ENCODE peak calls at places on chromosome 9, in ten cellular contexts. O is NCI-H1092, H is activated gamma-delta T cell, T is retina, L is WTC11, R is tibial artery, S is epithelial cell of esophagus, K is renal cortical epithelial cell, W is AG10803, X is Right ventricle myocardium superior. I is an unnamed sample.

GRCh38 chr9:127075592-127076380 is 46.6 kb downstream of the ANGPTL2 start:
- DNase-seq in O (no peak), S (no peak), W (no peak), K (peak), R (no peak), X (no peak), H (no peak), T (no peak), L (no peak), I (no peak)

GRCh38 chr9:105044458-105044857 is 116.5 kb upstream of the ABCA1 start:
- DNase-seq in L (no peak), X (peak), H (no peak), T (peak), K (no peak), W (no peak), S (no peak), O (no peak), R (no peak), I (no peak)

GRCh38 chr9:111232997-111233790 is 96.8 kb downstream of the OR2K2 start:
- DNase-seq in T (no peak), S (no peak), O (no peak), R (no peak), K (no peak), H (no peak), L (peak), W (no peak), X (no peak), I (no peak)

GRCh38 chr9:16784002-16784401 is 86.5 kb downstream of the BNC2 start:
- DNase-seq in W (no peak), X (no peak), L (no peak), R (no peak), O (peak), K (no peak), S (no peak), T (no peak), H (no peak), I (no peak)

GRCh38 chr9:4983541-4984165 is 1.4 kb upstream of the JAK2 start:
- DNase-seq in L (no peak), K (peak), T (no peak), R (no peak), W (no peak), X (no peak), H (no peak), S (peak), O (no peak), I (no peak)

GRCh38 chr9:98707158-98708102 is 1.3 kb downstream of the GABBR2 start:
- DNase-seq in K (peak), S (peak), W (peak), H (no peak), O (peak), L (peak), R (no peak), T (peak), X (peak), I (no peak)

GRCh38 chr9:97563458-97564135 is 62.1 kb downstream of the TMOD1 start:
- DNase-seq in T (no peak), O (no peak), W (no peak), L (no peak), K (no peak), H (no peak), R (no peak), S (no peak), X (no peak), I (no peak)

GRCh38 chr9:4865685-4866084 is 72.9 kb downstream of the RCL1 start:
- DNase-seq in O (no peak), W (no peak), X (no peak), H (no peak), T (no peak), L (no peak), R (no peak), K (no peak), S (no peak), I (no peak)

GRCh38 chr9:128685022-128685332 is 4.0 kb upstream of the SET start:
- DNase-seq in S (no peak), L (no peak), T (no peak), O (no peak), W (no peak), R (no peak), X (no peak), H (no peak), K (no peak), I (no peak)

GRCh38 chr9:34601883-34602570 is 9.9 kb downstream of the RPP25L start:
- DNase-seq in H (no peak), O (no peak), W (no peak), T (no peak), X (no peak), S (no peak), K (no peak), R (no peak), L (no peak), I (no peak)

GRCh38 chr9:129160712-129161533 is 17.1 kb downstream of the IER5L start:
- DNase-seq in K (no peak), H (no peak), W (peak), O (no peak), X (no peak), S (no peak), R (no peak), T (no peak), L (no peak), I (no peak)

GRCh38 chr9:136709454-136710109 is 2.8 kb upstream of the DIPK1B start:
- DNase-seq in S (no peak), K (no peak), L (no peak), H (no peak), X (no peak), R (no peak), O (no peak), W (no peak), T (no peak), I (no peak)